ENCODE peak calls at places on chromosomes 3 and 15, in four cellular contexts. H is hepatocyte, T is fibroblast of lung, Z is PC-9. J is an unnamed sample.

GRCh38 chr15:90881978-90882721 is 2.2 kb upstream of the FES start:
- DNase-seq in Z (no peak), T (no peak), H (no peak), J (no peak)

GRCh38 chr3:13040381-13041074 is 32.7 kb downstream of the IQSEC1 start:
- DNase-seq in H (no peak), T (no peak), Z (no peak), J (no peak)

GRCh38 chr3:12489832-12490231 is 5.6 kb downstream of the TSEN2 start:
- DNase-seq in Z (no peak), H (no peak), T (peak), J (no peak)

GRCh38 chr3:114553949-114554593 is 260.2 kb downstream of the TIGIT start:
- DNase-seq in H (no peak), Z (no peak), T (peak), J (no peak)

GRCh38 chr3:142267269-142267668 is 41.9 kb upstream of the GK5 start:
- DNase-seq in Z (no peak), T (no peak), H (no peak), J (no peak)

GRCh38 chr3:99885851-99886250 is 68.2 kb downstream of the CMSS1 start:
- DNase-seq in H (no peak), Z (no peak), T (no peak), J (no peak)

GRCh38 chr15:48781481-48782081 is 29.3 kb downstream of the CEP152 start:
- DNase-seq in H (peak), T (no peak), Z (no peak), J (no peak)

GRCh38 chr3:129343643-129344360 is 65.1 kb downstream of the HMCES start:
- DNase-seq in T (peak), Z (peak), H (peak), J (no peak)

GRCh38 chr3:24270204-24270671 is 224.4 kb downstream of the THRB start:
- DNase-seq in Z (no peak), T (no peak), H (no peak), J (no peak)

GRCh38 chr3:178537123-178537754 is 1.0 kb downstream of the KCNMB2 start:
- DNase-seq in H (no peak), T (no peak), Z (no peak), J (no peak)

GRCh38 chr15:94965593-94965992 is 734.2 kb downstream of the MCTP2 start:
- DNase-seq in H (no peak), T (no peak), Z (no peak), J (no peak)

GRCh38 chr3:18987862-18988447 is 160.4 kb upstream of the KCNH8 start:
- DNase-seq in T (no peak), Z (no peak), H (no peak), J (no peak)

GRCh38 chr3:101333883-101334282 is 13.5 kb upstream of the IMPG2 start:
- DNase-seq in Z (no peak), H (no peak), T (no peak), J (no peak)

GRCh38 chr15:31280037-31280830 is 46.4 kb upstream of the KLF13 start:
- DNase-seq in T (no peak), Z (no peak), H (no peak), J (no peak)

GRCh38 chr3:183377307-183377959 is 51.0 kb downstream of the MCF2L2 start:
- DNase-seq in Z (peak), H (no peak), T (peak), J (peak)

GRCh38 chr3:29827756-29828155 is 546.9 kb downstream of the RBMS3 start:
- DNase-seq in T (peak), H (no peak), Z (no peak), J (no peak)

GRCh38 chr3:79724206-79724605 is 43.6 kb downstream of the ROBO1 start:
- DNase-seq in T (no peak), Z (no peak), H (peak), J (no peak)

GRCh38 chr15:68518785-68519430 is 59.9 kb upstream of the CORO2B start:
- DNase-seq in Z (no peak), T (no peak), H (no peak), J (no peak)

GRCh38 chr15:75025102-75025501 is 1.7 kb downstream of the PPCDC start:
- DNase-seq in Z (no peak), T (no peak), H (no peak), J (no peak)

GRCh38 chr15:25735550-25736384 is 127.4 kb downstream of the ATP10A start:
- DNase-seq in Z (no peak), T (no peak), H (no peak), J (no peak)

GRCh38 chr3:55013145-55013544 is 85.3 kb upstream of the LRTM1 start:
- DNase-seq in T (peak), H (peak), Z (no peak), J (no peak)

GRCh38 chr3:66342717-66343373 is 122.0 kb downstream of the SLC25A26 start:
- DNase-seq in H (no peak), Z (no peak), T (no peak), J (no peak)

GRCh38 chr15:48802867-48803266 is 8.0 kb downstream of the CEP152 start:
- DNase-seq in T (peak), Z (no peak), H (peak), J (peak)

GRCh38 chr3:110210261-110210660 is 861.4 kb upstream of the NECTIN3 start:
- DNase-seq in Z (no peak), T (no peak), H (no peak), J (no peak)

GRCh38 chr3:43871627-43872245 is 181.0 kb downstream of the ABHD5 start:
- DNase-seq in H (peak), Z (no peak), T (no peak), J (no peak)

GRCh38 chr15:85773916-85774315 is 20.8 kb downstream of the KLHL25 start:
- DNase-seq in T (no peak), H (no peak), Z (no peak), J (no peak)

GRCh38 chr3:67940200-67940952 is 286.0 kb upstream of the SUCLG2 start:
- DNase-seq in Z (no peak), H (peak), T (no peak), J (no peak)

GRCh38 chr15:40436116-40436891 is 4.4 kb upstream of the BAHD1 start:
- DNase-seq in H (peak), T (no peak), Z (no peak), J (no peak)

GRCh38 chr15:40438712-40439111 is 2.0 kb upstream of the BAHD1 start:
- DNase-seq in Z (no peak), T (no peak), H (no peak), J (no peak)

GRCh38 chr15:40437754-40438687 is 2.7 kb upstream of the BAHD1 start:
- DNase-seq in H (no peak), T (no peak), Z (no peak), J (no peak)

GRCh38 chr15:40435331-40436089 is 5.2 kb upstream of the BAHD1 start:
- DNase-seq in H (no peak), Z (no peak), T (no peak), J (no peak)

GRCh38 chr15:40436892-40437753 is 3.6 kb upstream of the BAHD1 start:
- DNase-seq in H (no peak), Z (no peak), T (no peak), J (no peak)
- TF ChIP-seq EZH2 in H (no peak), Z (no peak), T (peak), J (peak)

DNA sequence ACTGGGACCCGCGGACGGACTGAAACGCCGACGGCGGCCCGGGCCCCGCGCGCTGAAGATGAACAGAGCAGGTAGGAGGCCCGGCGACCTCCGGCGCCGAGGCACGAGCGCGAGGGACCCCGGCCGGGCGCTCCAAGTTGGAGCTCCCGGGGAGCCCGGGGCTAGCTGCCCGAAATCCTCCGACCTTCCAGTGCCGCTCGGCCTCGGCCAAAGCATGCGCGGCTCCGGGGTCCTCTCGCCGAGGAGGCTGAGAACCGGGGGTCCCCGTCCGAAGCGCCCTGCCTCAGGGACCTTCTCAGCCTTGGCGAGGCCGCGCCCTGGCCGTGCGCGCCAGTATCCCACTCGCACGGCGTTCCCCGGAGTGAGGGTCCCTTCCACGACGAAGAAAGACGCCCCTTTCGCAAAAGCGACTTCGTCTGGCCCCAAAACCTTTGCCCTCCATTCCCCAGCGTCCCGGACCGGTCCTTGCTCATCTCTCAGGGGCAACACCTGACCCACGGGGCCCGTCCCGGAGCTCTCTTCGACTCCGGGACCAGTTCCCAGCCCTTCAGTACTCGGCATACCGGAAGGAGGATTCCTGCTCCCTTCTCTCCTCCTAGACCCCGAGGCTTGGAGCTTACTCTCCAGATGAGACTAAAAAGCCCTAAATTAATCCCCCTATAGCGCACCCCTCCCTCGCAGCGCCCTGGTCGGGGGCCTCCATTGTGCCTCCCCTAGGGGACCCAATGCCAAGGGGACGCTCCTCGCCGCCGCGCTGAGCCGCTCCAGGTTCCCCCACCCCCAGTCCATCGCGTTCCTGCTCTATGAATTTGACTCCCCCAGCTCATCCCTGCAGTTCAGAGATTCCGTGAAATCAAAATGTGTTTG is 7.7 kb upstream of the FGD5 start:
- DNase-seq in T (no peak), H (no peak), Z (no peak), J (no peak)
- TF ChIP-seq EZH2 in T (peak), H (no peak), Z (no peak), J (peak)

DNA sequence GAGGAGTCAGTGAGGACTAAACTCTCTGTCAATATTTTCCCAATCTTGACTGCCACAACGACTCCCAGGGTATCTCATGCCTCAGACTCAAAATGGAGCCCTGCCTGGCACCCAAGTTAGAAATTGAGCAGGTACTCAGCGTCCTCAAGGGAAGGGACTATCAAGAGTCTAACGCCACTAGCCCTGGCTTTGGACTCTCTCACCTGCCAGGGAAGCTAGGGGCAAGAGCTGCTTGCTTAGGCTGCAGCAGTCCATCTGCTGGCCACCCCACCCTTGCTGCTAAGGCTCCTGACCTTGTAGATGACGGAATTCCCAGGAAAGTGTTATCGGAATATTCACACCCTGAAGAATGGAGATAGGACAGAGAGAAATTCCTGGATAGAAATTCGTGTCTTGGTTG is 33.0 kb downstream of the ZIC4 start:
- DNase-seq in T (no peak), H (no peak), Z (no peak), J (no peak)
- TF ChIP-seq EZH2 in T (no peak), H (no peak), Z (no peak), J (no peak)

GRCh38 chr3:137769321-137770065 is 5.4 kb downstream of the SOX14 start:
- DNase-seq in T (no peak), Z (no peak), H (no peak), J (no peak)

GRCh38 chr3:137767146-137768020 is 3.3 kb downstream of the SOX14 start:
- DNase-seq in Z (no peak), H (no peak), T (no peak), J (no peak)

GRCh38 chr3:137766069-137766960 is 2.2 kb downstream of the SOX14 start:
- DNase-seq in Z (no peak), H (no peak), T (no peak), J (no peak)

GRCh38 chr3:137768361-137769320 is 4.5 kb downstream of the SOX14 start:
- DNase-seq in Z (no peak), H (peak), T (no peak), J (no peak)

DNA sequence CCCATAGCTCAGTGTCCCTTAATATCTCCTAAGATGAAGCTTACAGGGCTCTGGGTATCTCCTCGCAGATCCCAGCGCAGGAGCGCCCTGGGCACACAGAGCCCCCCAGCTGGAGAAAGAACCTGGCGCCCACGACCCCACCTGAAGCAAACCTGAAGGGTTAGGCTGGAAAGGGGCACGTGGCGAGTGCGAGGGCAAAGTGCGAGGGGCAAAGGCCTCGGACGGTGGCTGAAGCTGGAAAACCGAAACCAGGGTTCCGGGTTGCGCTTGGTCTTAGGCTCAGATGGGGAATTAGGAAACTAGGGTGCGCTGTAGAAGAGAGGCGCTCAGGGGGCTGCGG is 3.9 kb downstream of the SOX14 start:
- DNase-seq in H (no peak), T (no peak), Z (no peak), J (no peak)
- TF ChIP-seq EZH2 in H (no peak), T (peak), Z (no peak), J (peak)

DNA sequence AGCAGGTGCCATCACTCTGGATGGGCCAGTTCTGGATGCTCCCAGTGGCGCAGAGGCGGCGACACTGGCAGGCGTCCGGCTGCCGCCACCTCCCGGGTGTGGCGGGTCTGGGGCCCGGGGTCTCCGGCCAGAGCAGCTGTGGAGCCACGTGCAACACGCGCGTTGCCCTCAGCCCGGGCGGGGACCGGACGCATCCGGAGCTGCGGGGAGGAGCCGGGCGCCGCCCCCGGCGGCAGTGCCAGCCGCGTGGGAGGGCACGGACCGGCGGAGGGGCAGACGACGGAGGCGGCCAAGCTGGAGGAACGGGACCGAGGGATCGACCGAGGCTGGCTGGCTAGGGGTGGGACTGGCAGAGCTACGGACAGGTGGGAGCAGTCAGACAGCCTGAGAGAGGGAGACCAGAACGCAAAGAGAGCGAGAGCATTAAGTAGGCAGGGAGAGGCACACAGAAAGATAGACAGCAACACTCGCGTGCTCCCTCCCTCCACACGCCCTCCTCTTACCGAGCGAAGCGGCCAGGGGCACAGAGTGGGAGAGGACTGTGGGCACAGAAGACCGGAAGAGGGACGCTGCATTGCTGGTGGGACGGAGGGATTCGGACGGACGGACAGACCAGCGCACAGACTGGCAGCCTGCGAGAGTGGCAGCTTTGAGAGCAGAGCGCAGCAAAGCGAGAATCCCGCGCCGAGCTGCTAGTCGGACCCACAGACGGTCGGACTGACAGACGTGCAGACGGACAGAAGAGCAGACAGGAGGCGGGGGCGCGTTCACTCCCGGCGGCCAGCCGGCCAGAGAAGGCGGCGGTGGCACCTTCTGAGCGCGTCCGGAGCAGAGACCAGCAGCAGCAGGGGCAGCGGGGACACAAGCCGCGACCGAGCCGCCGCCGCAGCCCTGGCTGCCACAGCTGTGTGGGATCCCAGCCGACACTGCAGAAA is at the start of gene ARPP21:
- DNase-seq in Z (no peak), H (peak), T (no peak), J (no peak)
- TF ChIP-seq EZH2 in Z (no peak), H (peak), T (peak), J (peak)

GRCh38 chr15:45377630-45378148 is 655 bp downstream of the GATM start:
- DNase-seq in T (no peak), Z (no peak), H (peak), J (no peak)
- TF ChIP-seq EZH2 in T (peak), Z (no peak), H (no peak), J (peak)

J was measured in keratinocyte.